ENCODE peak calls at places on chromosomes 5 and 9, in five cellular contexts. One of them, this sample, is unnamed.

GRCh38 chr9:109369285-109369684 is 48.4 kb upstream of the EPB41L4B start:
- DNase-seq in pancreas: no peak
- DNase-seq in A172: no peak
- DNase-seq in SW 1271: no peak
- DNase-seq in adrenal gland: no peak
- DNase-seq in this sample: peak; percentile 20

GRCh38 chr5:98474802-98475201 is 298.7 kb upstream of the RGMB start:
- DNase-seq in pancreas: no peak
- DNase-seq in A172: no peak
- DNase-seq in SW 1271: no peak
- DNase-seq in adrenal gland: no peak
- DNase-seq in this sample: no peak

GRCh38 chr5:125093776-125094175 is 347.3 kb upstream of the ZNF608 start:
- DNase-seq in pancreas: no peak
- DNase-seq in A172: peak; percentile 87
- DNase-seq in SW 1271: peak; percentile 39
- DNase-seq in adrenal gland: no peak
- DNase-seq in this sample: no peak

GRCh38 chr5:135569755-135570452 is 8.9 kb downstream of the CXCL14 start:
- DNase-seq in pancreas: no peak
- DNase-seq in A172: peak; percentile 41
- DNase-seq in SW 1271: no peak
- DNase-seq in adrenal gland: peak; percentile 32
- DNase-seq in this sample: peak; percentile 19

GRCh38 chr5:96661101-96661840 is 905 bp upstream of the CAST start:
- DNase-seq in pancreas: peak; percentile 30
- DNase-seq in A172: peak; percentile 46
- DNase-seq in SW 1271: no peak
- DNase-seq in adrenal gland: peak; percentile 33
- DNase-seq in this sample: peak; percentile 32

GRCh38 chr5:95620030-95620869 is at the start of gene GPR150:
- DNase-seq in pancreas: peak; percentile 53
- DNase-seq in A172: no peak
- DNase-seq in SW 1271: peak; percentile 40
- DNase-seq in adrenal gland: peak; percentile 50
- DNase-seq in this sample: peak; percentile 28

GRCh38 chr5:31470608-31471007 is 61.3 kb downstream of the DROSHA start:
- DNase-seq in pancreas: no peak
- DNase-seq in A172: peak; percentile 67
- DNase-seq in SW 1271: no peak
- DNase-seq in adrenal gland: peak; percentile 35
- DNase-seq in this sample: peak; percentile 82

GRCh38 chr5:132179410-132179809 is 48.2 kb downstream of the P4HA2 start:
- DNase-seq in pancreas: no peak
- DNase-seq in A172: no peak
- DNase-seq in SW 1271: no peak
- DNase-seq in adrenal gland: no peak
- DNase-seq in this sample: no peak

GRCh38 chr5:179378441-179379271 is 33.4 kb upstream of the ADAMTS2 start:
- DNase-seq in pancreas: no peak
- DNase-seq in A172: no peak
- DNase-seq in SW 1271: no peak
- DNase-seq in adrenal gland: no peak
- DNase-seq in this sample: no peak

GRCh38 chr9:83707518-83707767 is 315 bp downstream of the UBQLN1 start:
- DNase-seq in pancreas: no peak
- DNase-seq in A172: no peak
- DNase-seq in SW 1271: peak; percentile 16
- DNase-seq in adrenal gland: peak; percentile 85
- DNase-seq in this sample: no peak

GRCh38 chr5:17928571-17928970 is 294.3 kb downstream of the TAF11L14 start:
- DNase-seq in pancreas: peak; percentile 55
- DNase-seq in A172: no peak
- DNase-seq in SW 1271: no peak
- DNase-seq in adrenal gland: no peak
- DNase-seq in this sample: no peak

GRCh38 chr5:170393958-170394357 is 4.8 kb upstream of the KCNMB1 start:
- DNase-seq in pancreas: no peak
- DNase-seq in A172: no peak
- DNase-seq in SW 1271: no peak
- DNase-seq in adrenal gland: no peak
- DNase-seq in this sample: no peak

GRCh38 chr9:21443849-21444625 is 3.8 kb downstream of the IFNA1 start:
- DNase-seq in pancreas: no peak
- DNase-seq in A172: no peak
- DNase-seq in SW 1271: no peak
- DNase-seq in adrenal gland: no peak
- DNase-seq in this sample: no peak